ENCODE peak calls at places on chromosome 12, in seven cellular contexts. I, R, P, N, F, X and E are unnamed samples.

GRCh38 chr12:3034067-3034750 is 43.0 kb upstream of the TSPAN9 start:
- DNase-seq in I (no peak), R (peak; percentile 74), P (peak; percentile 97), N (no peak), F (peak; percentile 93), X (peak; percentile 53), E (peak; percentile 63)

GRCh38 chr12:66132408-66132807 is 1.9 kb upstream of the LLPH start:
- DNase-seq in I (no peak), R (peak; percentile 32), P (peak; percentile 76), N (no peak), F (peak; percentile 61), X (no peak), E (no peak)

GRCh38 chr12:58711968-58712367 is 208.3 kb downstream of the LRIG3 start:
- DNase-seq in I (no peak), R (no peak), P (no peak), N (no peak), F (no peak), X (no peak), E (no peak)

GRCh38 chr12:114836609-114837008 is 152.6 kb upstream of the TBX3 start:
- DNase-seq in I (no peak), R (no peak), P (no peak), N (no peak), F (no peak), X (no peak), E (no peak)

GRCh38 chr12:124152733-124153132 is 142.2 kb upstream of the RFLNA start:
- DNase-seq in I (no peak), R (no peak), P (no peak), N (no peak), F (no peak), X (no peak), E (no peak)

GRCh38 chr12:81257952-81258551 is 180.2 kb downstream of the ACSS3 start:
- DNase-seq in I (no peak), R (no peak), P (no peak), N (no peak), F (no peak), X (no peak), E (no peak)

GRCh38 chr12:46571593-46571992 is 199.0 kb upstream of the SLC38A2 start:
- DNase-seq in I (no peak), R (no peak), P (no peak), N (no peak), F (no peak), X (no peak), E (no peak)

GRCh38 chr12:5088586-5089264 is 45.0 kb downstream of the KCNA5 start:
- DNase-seq in I (no peak), R (no peak), P (peak; percentile 43), N (no peak), F (no peak), X (no peak), E (no peak)

GRCh38 chr12:4881665-4882064 is 28.0 kb upstream of the KCNA1 start:
- DNase-seq in I (no peak), R (no peak), P (no peak), N (no peak), F (no peak), X (no peak), E (no peak)

GRCh38 chr12:92696240-92696639 is 6.5 kb upstream of the PLEKHG7 start:
- DNase-seq in I (no peak), R (peak; percentile 54), P (no peak), N (no peak), F (no peak), X (no peak), E (no peak)

GRCh38 chr12:131882804-131883520 is 11.5 kb upstream of the ULK1 start:
- DNase-seq in I (no peak), R (no peak), P (peak; percentile 64), N (no peak), F (peak; percentile 63), X (no peak), E (no peak)

GRCh38 chr12:63045020-63045860 is 105.8 kb downstream of the AVPR1A start:
- DNase-seq in I (no peak), R (no peak), P (no peak), N (no peak), F (no peak), X (no peak), E (no peak)

GRCh38 chr12:109115758-109116610 is at the start of gene ACACB:
- DNase-seq in I (no peak), R (peak; percentile 88), P (peak; percentile 61), N (no peak), F (no peak), X (peak; percentile 86), E (no peak)

GRCh38 chr12:90399317-90399716 is 555.7 kb downstream of the CCER1 start:
- DNase-seq in I (no peak), R (no peak), P (no peak), N (no peak), F (no peak), X (no peak), E (no peak)

GRCh38 chr12:91326043-91327027 is 143.7 kb upstream of the DCN start:
- DNase-seq in I (peak; percentile 2), R (no peak), P (peak; percentile 87), N (peak; percentile 3), F (peak; percentile 42), X (peak; percentile 33), E (peak; percentile 37)

GRCh38 chr12:93638954-93639353 is 38.2 kb upstream of the CRADD start:
- DNase-seq in I (no peak), R (no peak), P (no peak), N (no peak), F (no peak), X (no peak), E (no peak)

GRCh38 chr12:100794441-100795192 is at the start of gene ANO4:
- DNase-seq in I (no peak), R (no peak), P (peak; percentile 68), N (no peak), F (peak; percentile 41), X (no peak), E (no peak)

GRCh38 chr12:58081488-58081887 is 140.1 kb downstream of the ATP23 start:
- DNase-seq in I (no peak), R (no peak), P (no peak), N (no peak), F (no peak), X (no peak), E (no peak)

GRCh38 chr12:104281636-104282035 is 21.9 kb upstream of the EID3 start:
- DNase-seq in I (no peak), R (no peak), P (no peak), N (no peak), F (no peak), X (no peak), E (no peak)

GRCh38 chr12:104276192-104277131 is 27.1 kb upstream of the EID3 start:
- DNase-seq in I (no peak), R (no peak), P (no peak), N (no peak), F (no peak), X (no peak), E (no peak)

GRCh38 chr12:104280703-104281458 is 22.7 kb upstream of the EID3 start:
- DNase-seq in I (no peak), R (no peak), P (no peak), N (no peak), F (no peak), X (no peak), E (no peak)

GRCh38 chr12:104280111-104280510 is 23.4 kb upstream of the EID3 start:
- DNase-seq in I (no peak), R (no peak), P (no peak), N (no peak), F (no peak), X (no peak), E (no peak)

DNA sequence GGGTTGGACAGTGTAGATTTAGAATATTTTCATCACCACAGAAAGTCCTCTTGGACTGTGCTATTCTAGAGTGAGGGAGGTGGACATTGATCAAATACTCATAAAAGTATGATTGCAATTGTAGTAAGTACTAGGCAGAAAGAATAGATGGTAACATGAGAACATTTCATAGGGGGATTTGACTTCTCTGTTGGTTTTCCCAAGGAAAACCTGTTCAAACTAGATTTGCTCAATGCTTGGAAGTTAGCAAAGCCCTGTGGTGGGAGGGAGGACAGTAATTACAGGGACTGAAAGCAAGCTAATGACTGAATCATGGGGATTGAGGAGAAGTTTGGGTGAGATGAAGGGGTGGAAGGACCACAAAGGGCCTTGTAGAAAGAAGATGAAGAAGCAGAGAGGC is 24.4 kb upstream of the EID3 start:
- DNase-seq in I (no peak), R (no peak), P (no peak), N (no peak), F (no peak), X (no peak), E (no peak)
- H3K4me1 ChIP-seq in I (no peaks in the 10 kb centered on the region), R (peaks cover 5% of the 10 kb centered on the region), P (no peaks in the 10 kb centered on the region), N (no peaks in the 10 kb centered on the region), F (no peaks in the 10 kb centered on the region), X (no peaks in the 10 kb centered on the region), E (no peaks in the 10 kb centered on the region)

GRCh38 chr12:128190614-128191013 is 76.4 kb upstream of the TMEM132C start:
- DNase-seq in I (no peak), R (no peak), P (peak; percentile 91), N (no peak), F (peak; percentile 80), X (no peak), E (no peak)
- H3K9me3 ChIP-seq in I (no peaks in the 10 kb centered on the region), R (no peaks in the 10 kb centered on the region), P (no peaks in the 10 kb centered on the region), N (no peaks in the 10 kb centered on the region), F (no peaks in the 10 kb centered on the region), X (peaks cover 28% of the 10 kb centered on the region), E (peaks cover 24% of the 10 kb centered on the region)

GRCh38 chr12:106079148-106079738 is 59.5 kb downstream of the NUAK1 start:
- DNase-seq in I (no peak), R (no peak), P (peak; percentile 40), N (no peak), F (peak; percentile 11), X (no peak), E (no peak)

GRCh38 chr12:106080786-106081185 is 58.0 kb downstream of the NUAK1 start:
- DNase-seq in I (no peak), R (no peak), P (no peak), N (no peak), F (no peak), X (no peak), E (no peak)

GRCh38 chr12:106081606-106082005 is 57.1 kb downstream of the NUAK1 start:
- DNase-seq in I (no peak), R (no peak), P (no peak), N (no peak), F (no peak), X (no peak), E (no peak)

GRCh38 chr12:106078358-106079025 is 60.3 kb downstream of the NUAK1 start:
- DNase-seq in I (no peak), R (peak; percentile 86), P (peak; percentile 44), N (no peak), F (peak; percentile 27), X (no peak), E (no peak)

GRCh38 chr12:106080111-106080732 is 58.5 kb downstream of the NUAK1 start:
- DNase-seq in I (no peak), R (no peak), P (peak; percentile 72), N (no peak), F (no peak), X (no peak), E (no peak)
- H3K4me1 ChIP-seq in I (no peaks in the 10 kb centered on the region), R (peaks cover 72% of the 10 kb centered on the region), P (peaks cover 14% of the 10 kb centered on the region), N (no peaks in the 10 kb centered on the region), F (peaks cover 4% of the 10 kb centered on the region), X (peaks cover 5% of the 10 kb centered on the region), E (peaks cover 3% of the 10 kb centered on the region)

DNA sequence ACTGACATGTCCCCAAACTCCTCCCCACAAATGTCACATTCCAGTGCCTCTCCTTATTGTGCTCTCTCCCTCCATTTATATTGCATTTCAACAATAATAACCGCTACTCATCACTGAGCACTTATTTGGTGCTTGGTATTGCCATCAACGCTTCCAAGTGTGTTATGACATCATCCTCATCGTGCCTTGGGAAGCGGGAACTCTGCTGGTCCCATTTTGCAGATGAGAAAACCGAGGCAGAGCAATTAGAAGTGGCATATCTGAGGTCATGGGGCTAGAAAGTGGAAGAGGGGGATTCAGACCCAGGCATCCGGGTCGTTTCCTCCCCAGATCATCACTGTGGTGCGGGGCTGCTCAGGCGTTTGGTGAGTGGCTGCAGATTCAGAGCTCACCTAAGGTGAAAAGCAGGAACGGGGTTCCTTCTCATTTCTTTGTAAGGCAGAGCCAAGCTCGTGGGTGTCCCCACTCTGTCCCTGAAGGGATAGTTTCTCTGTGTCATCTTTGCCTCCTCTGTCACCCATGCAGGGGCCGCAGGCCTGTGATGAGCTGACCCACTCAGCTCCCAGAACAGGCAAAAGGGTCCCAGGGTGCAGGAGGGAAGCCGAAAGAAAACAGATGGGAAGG is 5.5 kb upstream of the FZD10 start:
- DNase-seq in I (no peak), R (no peak), P (no peak), N (no peak), F (no peak), X (no peak), E (no peak)
- H3K9me3 ChIP-seq in I (no peaks in the 10 kb centered on the region), R (no peaks in the 10 kb centered on the region), P (no peaks in the 10 kb centered on the region), N (no peaks in the 10 kb centered on the region), F (no peaks in the 10 kb centered on the region), X (no peaks in the 10 kb centered on the region), E (peaks cover 27% of the 10 kb centered on the region)